ENCODE peak calls at places on chromosomes 5 and 9, in seven cellular contexts. One of them, this sample, is unnamed.

GRCh38 chr9:136292591-136293448 is 11.1 kb downstream of the CCDC187 start:
- DNase-seq in stimulated activated CD4-positive, alpha-beta T cell treated with anti-CD3 and anti-CD28 coated beads, Interleukin-2, amount 100 ng/mL, for 48 hours: no peak
- DNase-seq in D341Med: no peak
- DNase-seq in NCI-H2081: peak
- DNase-seq in HuH-7: no peak
- DNase-seq in activated T-cell treated with anti-CD3 and anti-CD28 coated beads, Interleukin-2, amount 50 U/mL, for 24 hours: no peak
- DNase-seq in LHCN-M2: no peak
- DNase-seq in this sample: peak

GRCh38 chr9:22129134-22129533 is 120.0 kb upstream of the CDKN2B start:
- DNase-seq in LHCN-M2: no peak
- DNase-seq in D341Med: no peak
- DNase-seq in activated T-cell treated with anti-CD3 and anti-CD28 coated beads, Interleukin-2, amount 50 U/mL, for 24 hours: no peak
- DNase-seq in NCI-H2081: no peak
- DNase-seq in HuH-7: no peak
- DNase-seq in stimulated activated CD4-positive, alpha-beta T cell treated with anti-CD3 and anti-CD28 coated beads, Interleukin-2, amount 100 ng/mL, for 48 hours: no peak
- DNase-seq in this sample: no peak

GRCh38 chr5:86572825-86573224 is 44.9 kb upstream of the COX7C start:
- DNase-seq in NCI-H2081: no peak
- DNase-seq in D341Med: no peak
- DNase-seq in stimulated activated CD4-positive, alpha-beta T cell treated with anti-CD3 and anti-CD28 coated beads, Interleukin-2, amount 100 ng/mL, for 48 hours: no peak
- DNase-seq in activated T-cell treated with anti-CD3 and anti-CD28 coated beads, Interleukin-2, amount 50 U/mL, for 24 hours: no peak
- DNase-seq in HuH-7: no peak
- DNase-seq in LHCN-M2: no peak
- DNase-seq in this sample: no peak

GRCh38 chr9:34957492-34958410 is at the start of gene PHF24:
- DNase-seq in D341Med: peak
- DNase-seq in NCI-H2081: peak
- DNase-seq in HuH-7: peak
- DNase-seq in LHCN-M2: no peak
- DNase-seq in activated T-cell treated with anti-CD3 and anti-CD28 coated beads, Interleukin-2, amount 50 U/mL, for 24 hours: peak
- DNase-seq in stimulated activated CD4-positive, alpha-beta T cell treated with anti-CD3 and anti-CD28 coated beads, Interleukin-2, amount 100 ng/mL, for 48 hours: no peak
- DNase-seq in this sample: no peak

GRCh38 chr5:170738840-170739239 is 44.7 kb upstream of the GABRP start:
- DNase-seq in NCI-H2081: no peak
- DNase-seq in D341Med: no peak
- DNase-seq in activated T-cell treated with anti-CD3 and anti-CD28 coated beads, Interleukin-2, amount 50 U/mL, for 24 hours: no peak
- DNase-seq in LHCN-M2: no peak
- DNase-seq in HuH-7: no peak
- DNase-seq in stimulated activated CD4-positive, alpha-beta T cell treated with anti-CD3 and anti-CD28 coated beads, Interleukin-2, amount 100 ng/mL, for 48 hours: no peak
- DNase-seq in this sample: no peak

GRCh38 chr9:78261403-78262001 is 25.6 kb downstream of the CEP78 start:
- DNase-seq in activated T-cell treated with anti-CD3 and anti-CD28 coated beads, Interleukin-2, amount 50 U/mL, for 24 hours: no peak
- DNase-seq in HuH-7: no peak
- DNase-seq in D341Med: no peak
- DNase-seq in stimulated activated CD4-positive, alpha-beta T cell treated with anti-CD3 and anti-CD28 coated beads, Interleukin-2, amount 100 ng/mL, for 48 hours: no peak
- DNase-seq in LHCN-M2: peak
- DNase-seq in NCI-H2081: peak
- DNase-seq in this sample: no peak

GRCh38 chr9:120040896-120041295 is 539.1 kb downstream of the CDK5RAP2 start:
- DNase-seq in HuH-7: no peak
- DNase-seq in LHCN-M2: no peak
- DNase-seq in activated T-cell treated with anti-CD3 and anti-CD28 coated beads, Interleukin-2, amount 50 U/mL, for 24 hours: no peak
- DNase-seq in D341Med: no peak
- DNase-seq in NCI-H2081: no peak
- DNase-seq in stimulated activated CD4-positive, alpha-beta T cell treated with anti-CD3 and anti-CD28 coated beads, Interleukin-2, amount 100 ng/mL, for 48 hours: no peak
- DNase-seq in this sample: no peak

GRCh38 chr9:105405514-105406131 is 42.2 kb upstream of the FSD1L start:
- DNase-seq in stimulated activated CD4-positive, alpha-beta T cell treated with anti-CD3 and anti-CD28 coated beads, Interleukin-2, amount 100 ng/mL, for 48 hours: peak
- DNase-seq in HuH-7: no peak
- DNase-seq in LHCN-M2: peak
- DNase-seq in activated T-cell treated with anti-CD3 and anti-CD28 coated beads, Interleukin-2, amount 50 U/mL, for 24 hours: no peak
- DNase-seq in D341Med: peak
- DNase-seq in NCI-H2081: no peak
- DNase-seq in this sample: peak

GRCh38 chr9:81964216-81965171 is 21.2 kb downstream of the SPATA31D3 start:
- DNase-seq in HuH-7: no peak
- DNase-seq in D341Med: no peak
- DNase-seq in LHCN-M2: no peak
- DNase-seq in NCI-H2081: no peak
- DNase-seq in activated T-cell treated with anti-CD3 and anti-CD28 coated beads, Interleukin-2, amount 50 U/mL, for 24 hours: no peak
- DNase-seq in stimulated activated CD4-positive, alpha-beta T cell treated with anti-CD3 and anti-CD28 coated beads, Interleukin-2, amount 100 ng/mL, for 48 hours: no peak
- DNase-seq in this sample: peak

GRCh38 chr5:12272389-12272788 is 368.1 kb upstream of the CTNND2 start:
- DNase-seq in NCI-H2081: no peak
- DNase-seq in D341Med: peak
- DNase-seq in activated T-cell treated with anti-CD3 and anti-CD28 coated beads, Interleukin-2, amount 50 U/mL, for 24 hours: no peak
- DNase-seq in LHCN-M2: no peak
- DNase-seq in HuH-7: no peak
- DNase-seq in stimulated activated CD4-positive, alpha-beta T cell treated with anti-CD3 and anti-CD28 coated beads, Interleukin-2, amount 100 ng/mL, for 48 hours: no peak
- DNase-seq in this sample: no peak

GRCh38 chr5:149397530-149397929 is 18.4 kb upstream of the IL17B start:
- DNase-seq in HuH-7: no peak
- DNase-seq in NCI-H2081: no peak
- DNase-seq in stimulated activated CD4-positive, alpha-beta T cell treated with anti-CD3 and anti-CD28 coated beads, Interleukin-2, amount 100 ng/mL, for 48 hours: no peak
- DNase-seq in LHCN-M2: peak
- DNase-seq in activated T-cell treated with anti-CD3 and anti-CD28 coated beads, Interleukin-2, amount 50 U/mL, for 24 hours: no peak
- DNase-seq in D341Med: no peak
- DNase-seq in this sample: no peak

GRCh38 chr9:87301381-87301780 is 196.3 kb upstream of the DAPK1 start:
- DNase-seq in stimulated activated CD4-positive, alpha-beta T cell treated with anti-CD3 and anti-CD28 coated beads, Interleukin-2, amount 100 ng/mL, for 48 hours: no peak
- DNase-seq in NCI-H2081: no peak
- DNase-seq in D341Med: no peak
- DNase-seq in activated T-cell treated with anti-CD3 and anti-CD28 coated beads, Interleukin-2, amount 50 U/mL, for 24 hours: no peak
- DNase-seq in LHCN-M2: no peak
- DNase-seq in HuH-7: no peak
- DNase-seq in this sample: no peak

GRCh38 chr5:1203968-1204692 is 2.7 kb downstream of the SLC6A19 start:
- DNase-seq in HuH-7: no peak
- DNase-seq in D341Med: no peak
- DNase-seq in stimulated activated CD4-positive, alpha-beta T cell treated with anti-CD3 and anti-CD28 coated beads, Interleukin-2, amount 100 ng/mL, for 48 hours: no peak
- DNase-seq in NCI-H2081: no peak
- DNase-seq in activated T-cell treated with anti-CD3 and anti-CD28 coated beads, Interleukin-2, amount 50 U/mL, for 24 hours: no peak
- DNase-seq in LHCN-M2: no peak
- DNase-seq in this sample: no peak

GRCh38 chr5:138438003-138438723 is 694 bp upstream of the REEP2 start:
- DNase-seq in LHCN-M2: no peak
- DNase-seq in HuH-7: no peak
- DNase-seq in stimulated activated CD4-positive, alpha-beta T cell treated with anti-CD3 and anti-CD28 coated beads, Interleukin-2, amount 100 ng/mL, for 48 hours: no peak
- DNase-seq in NCI-H2081: no peak
- DNase-seq in D341Med: no peak
- DNase-seq in activated T-cell treated with anti-CD3 and anti-CD28 coated beads, Interleukin-2, amount 50 U/mL, for 24 hours: no peak
- DNase-seq in this sample: no peak

This sample was measured in NCI-H2029.